ENCODE peak calls at places on chromosomes 6 and 20, in four cellular contexts. U is prostate gland, I is SK-N-SH, B is endothelial cell of umbilical vein. S is an unnamed sample.

GRCh38 chr6:155374681-155375080 is 60.4 kb upstream of the TFB1M start:
- DNase-seq in U (no peak), I (no peak), B (no peak), S (no peak)

GRCh38 chr6:53433617-53434285 is 85.0 kb upstream of the ELOVL5 start:
- DNase-seq in B (no peak), I (no peak), U (peak), S (no peak)

GRCh38 chr20:23166563-23166962 is 80.4 kb upstream of the CD93 start:
- DNase-seq in I (no peak), U (no peak), B (no peak), S (no peak)

GRCh38 chr6:38184780-38185080 is 365.2 kb downstream of the ZFAND3 start:
- DNase-seq in I (peak), U (no peak), B (no peak), S (peak)

GRCh38 chr6:145544514-145544913 is 190.8 kb downstream of the EPM2A start:
- DNase-seq in I (no peak), B (no peak), U (no peak), S (no peak)

GRCh38 chr6:157714153-157714490 is 108.9 kb upstream of the SNX9 start:
- DNase-seq in U (no peak), I (no peak), B (no peak), S (no peak)

GRCh38 chr6:89122625-89123024 is 4.8 kb upstream of the SRSF12 start:
- DNase-seq in I (peak), B (peak), U (no peak), S (no peak)

GRCh38 chr6:17881085-17881883 is 106.2 kb downstream of the KIF13A start:
- DNase-seq in B (no peak), U (no peak), I (no peak), S (peak)

GRCh38 chr20:8515810-8516435 is 383.9 kb downstream of the PLCB1 start:
- DNase-seq in U (no peak), I (no peak), B (no peak), S (no peak)

GRCh38 chr6:90257486-90257738 is 39.2 kb downstream of the BACH2 start:
- DNase-seq in B (no peak), I (no peak), U (no peak), S (no peak)

GRCh38 chr6:117477988-117478852 is 4.3 kb upstream of the DCBLD1 start:
- DNase-seq in U (no peak), B (peak), I (no peak), S (no peak)

GRCh38 chr6:27260339-27260738 is 12.8 kb downstream of the PRSS16 start:
- DNase-seq in B (no peak), I (no peak), U (no peak), S (no peak)

GRCh38 chr6:105087571-105088211 is 92.1 kb downstream of the POPDC3 start:
- DNase-seq in U (peak), I (peak), B (peak), S (no peak)

GRCh38 chr20:61292391-61292790 is 40.3 kb downstream of the CDH4 start:
- DNase-seq in B (no peak), I (no peak), U (no peak), S (no peak)

GRCh38 chr20:61292821-61293612 is 41.0 kb downstream of the CDH4 start:
- DNase-seq in B (no peak), U (no peak), I (no peak), S (peak)

GRCh38 chr20:61290721-61291120 is 38.7 kb downstream of the CDH4 start:
- DNase-seq in U (no peak), B (no peak), I (no peak), S (no peak)

GRCh38 chr20:61289166-61289565 is 37.1 kb downstream of the CDH4 start:
- DNase-seq in B (no peak), U (no peak), I (no peak), S (no peak)

DNA sequence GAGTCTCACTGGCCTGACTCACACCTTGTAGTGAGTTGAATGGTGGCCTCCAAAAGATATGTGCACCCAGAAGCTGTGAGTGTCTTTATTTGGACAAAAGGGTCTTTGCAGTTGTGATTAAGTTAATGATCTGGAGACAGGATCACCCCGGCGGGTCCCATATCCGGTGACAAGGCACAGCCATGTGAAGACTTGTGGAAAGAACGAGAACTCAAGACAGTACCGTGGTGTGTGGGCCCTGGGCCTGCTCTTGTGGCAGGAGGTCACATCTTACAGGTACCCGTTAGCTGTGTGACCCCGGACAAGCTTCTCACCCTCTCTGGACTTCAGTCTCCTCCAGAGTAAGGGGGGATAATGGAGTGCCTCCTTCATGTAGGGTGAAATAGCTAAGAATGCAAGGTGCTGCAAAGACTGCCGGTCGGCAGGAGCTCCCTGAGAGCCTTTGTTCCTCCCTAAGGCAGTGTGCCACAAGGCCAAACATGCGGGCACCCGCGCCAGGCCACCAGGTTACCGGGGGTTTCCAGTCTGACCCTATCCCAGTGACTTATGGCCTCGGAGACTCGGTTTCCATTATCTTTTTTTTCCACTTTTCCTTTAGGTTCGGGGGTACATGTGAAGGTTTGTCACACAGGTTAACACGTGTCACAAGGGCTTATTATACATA is 39.2 kb downstream of the CDH4 start:
- DNase-seq in I (no peak), B (no peak), U (no peak), S (no peak)
- TF ChIP-seq POLR2AphosphoS5 in I (no peak), B (no peak), U (no peak), S (no peak)

GRCh38 chr6:41935190-41935569 is 6.4 kb downstream of the CCND3 start:
- DNase-seq in B (no peak), I (no peak), U (no peak), S (no peak)

GRCh38 chr6:41935685-41936072 is 5.9 kb downstream of the CCND3 start:
- DNase-seq in I (no peak), B (no peak), U (no peak), S (no peak)

GRCh38 chr6:41934278-41935189 is 7.1 kb downstream of the CCND3 start:
- DNase-seq in I (no peak), U (no peak), B (no peak), S (no peak)

GRCh38 chr6:41937472-41937871 is 4.1 kb downstream of the CCND3 start:
- DNase-seq in I (no peak), B (no peak), U (no peak), S (no peak)

DNA sequence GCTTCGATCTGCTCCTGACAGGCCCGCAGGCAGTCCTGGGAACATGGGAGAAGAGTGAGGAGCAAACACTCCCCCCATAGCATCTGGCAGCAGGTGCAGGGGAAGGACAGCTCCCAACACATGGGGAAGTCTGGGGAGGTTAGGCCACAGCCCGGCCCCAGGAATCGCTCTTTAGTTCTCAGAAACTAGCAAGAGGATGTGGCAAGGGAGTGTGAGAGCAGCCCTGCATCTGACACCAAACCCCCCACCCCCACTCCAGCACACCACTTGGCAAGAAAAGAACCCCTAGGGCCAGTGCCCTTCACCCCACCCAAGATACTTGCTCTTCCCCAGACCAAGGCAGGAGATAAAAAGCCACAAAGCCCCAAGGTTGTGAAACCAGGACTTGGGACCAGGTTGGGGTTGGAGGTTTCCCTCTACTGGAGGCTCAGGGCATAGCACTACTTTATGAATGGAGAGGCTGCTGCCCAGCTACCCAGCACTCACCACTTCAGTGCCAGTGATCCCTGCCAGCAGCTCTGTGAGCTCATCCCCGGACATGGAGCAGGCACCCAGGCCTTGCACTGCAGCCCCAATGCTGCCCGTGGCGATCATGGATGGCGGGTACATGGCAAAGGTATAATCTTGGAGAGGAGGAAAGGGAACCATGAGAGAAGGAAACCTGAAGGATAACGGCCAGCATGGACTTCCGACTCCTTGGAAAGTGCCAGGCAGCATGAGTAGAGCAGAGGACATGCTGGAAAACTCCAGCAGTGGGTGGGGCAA is 5.4 kb downstream of the CCND3 start:
- DNase-seq in B (peak), U (peak), I (peak), S (peak)
- TF ChIP-seq POLR2AphosphoS5 in B (peak), U (peak), I (no peak), S (peak)

DNA sequence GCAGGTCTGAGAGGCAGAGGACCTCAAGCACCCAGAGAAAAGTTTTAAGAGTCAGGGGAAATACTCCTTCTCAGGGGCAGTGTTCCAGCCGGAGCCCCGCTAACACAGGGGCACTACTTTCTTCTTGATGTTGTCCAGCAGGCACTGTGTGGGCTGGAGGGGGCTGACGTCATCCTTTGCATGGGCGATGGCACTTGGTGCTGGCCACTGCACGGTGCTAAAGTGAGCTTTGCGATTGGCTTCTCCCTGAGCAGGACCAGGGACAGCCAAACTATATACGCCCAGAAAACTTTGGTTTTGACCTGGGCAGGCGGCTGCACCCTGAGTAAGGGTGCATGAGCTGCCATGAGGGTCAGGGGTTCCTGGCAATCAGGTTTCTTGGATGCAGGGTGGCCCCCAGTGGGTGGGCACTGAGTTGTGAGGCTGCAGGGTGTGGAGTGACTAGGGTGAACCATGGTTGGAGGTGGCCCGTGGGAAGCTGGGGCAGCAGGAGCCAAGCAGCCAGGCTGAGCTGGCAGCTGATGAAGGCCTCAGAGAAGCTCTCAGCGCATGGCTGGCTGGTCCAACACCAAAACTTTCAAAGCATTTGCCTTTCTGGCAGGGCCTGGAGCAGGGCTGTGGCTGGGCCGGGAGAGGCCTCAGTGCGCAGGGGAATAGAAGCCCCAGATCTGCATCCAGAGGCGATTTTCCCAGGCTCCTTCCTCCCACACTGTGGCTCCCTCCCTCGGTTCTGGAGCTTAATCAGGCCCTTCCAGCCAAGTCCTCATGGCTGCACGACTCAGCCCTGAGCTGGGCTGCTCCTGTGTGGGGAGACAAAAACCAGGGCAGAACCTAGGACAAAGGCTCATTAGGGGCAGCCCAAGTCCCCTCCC is 18.3 kb downstream of the MRPS18A start:
- DNase-seq in I (peak), B (no peak), U (no peak), S (no peak)
- TF ChIP-seq POLR2AphosphoS5 in I (no peak), B (no peak), U (no peak), S (no peak)

GRCh38 chr20:18481596-18481995 is 14.4 kb downstream of the POLR3F start:
- DNase-seq in B (no peak), I (no peak), U (no peak), S (no peak)
- TF ChIP-seq POLR2AphosphoS5 in B (no peak), I (no peak), U (no peak), S (no peak)

GRCh38 chr6:166104872-166105271 is 62.8 kb downstream of the TBXT start:
- DNase-seq in U (no peak), I (no peak), B (no peak), S (no peak)

GRCh38 chr6:166097914-166098522 is 69.6 kb downstream of the TBXT start:
- DNase-seq in U (peak), I (peak), B (peak), S (peak)

GRCh38 chr6:166104107-166104506 is 63.5 kb downstream of the TBXT start:
- DNase-seq in I (no peak), B (no peak), U (no peak), S (no peak)

GRCh38 chr6:166105341-166106075 is 62.1 kb downstream of the TBXT start:
- DNase-seq in B (no peak), I (no peak), U (no peak), S (no peak)

DNA sequence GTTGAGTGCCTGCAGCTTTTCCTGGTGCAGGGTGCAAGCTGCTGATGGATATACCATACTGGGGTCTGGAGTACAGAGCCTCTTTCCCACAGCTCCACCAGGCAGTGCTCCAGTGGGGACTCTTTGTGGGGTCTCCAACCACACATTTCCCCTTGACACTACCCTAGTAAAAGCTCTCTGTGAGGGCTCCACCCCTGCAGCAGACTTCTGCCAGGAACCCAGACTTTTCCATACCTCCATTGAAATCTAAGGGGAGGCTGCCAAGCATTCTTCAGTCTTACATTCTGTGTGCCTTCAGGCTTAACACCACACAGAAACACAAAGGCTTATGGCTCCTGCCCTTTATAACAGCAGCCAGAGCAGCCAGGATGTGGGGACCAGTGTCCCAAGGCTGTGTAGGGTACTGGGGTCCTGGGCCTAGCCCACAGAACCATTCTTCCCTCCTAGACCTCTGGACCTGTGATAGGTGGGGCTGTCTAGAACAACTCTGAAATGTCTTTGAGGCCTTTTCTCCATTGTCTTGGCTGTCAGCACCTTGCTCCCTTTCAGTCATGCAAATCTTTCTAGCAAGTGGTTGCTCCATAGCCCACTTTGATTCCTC is 65.7 kb downstream of the TBXT start:
- DNase-seq in U (no peak), I (no peak), B (no peak), S (no peak)
- TF ChIP-seq POLR2AphosphoS5 in U (no peak), I (no peak), B (no peak), S (no peak)

S was measured in spleen.